ENCODE peak calls at places on chromosomes 7 and 10, in eight cellular contexts. V, U, G, W, I, A, F and S are unnamed samples.

GRCh38 chr7:151088856-151089699 is 2.8 kb downstream of the AGAP3 start:
- DNase-seq in V (no peak), U (no peak), G (no peak), W (peak), I (no peak), A (no peak), F (peak), S (no peak)

GRCh38 chr10:68327889-68328786 is 3.7 kb upstream of the HNRNPH3 start:
- DNase-seq in V (no peak), U (no peak), G (no peak), W (peak), I (no peak), A (peak), F (peak), S (peak)

GRCh38 chr7:156754222-156754621 is 113.6 kb downstream of the RNF32 start:
- DNase-seq in V (no peak), U (no peak), G (no peak), W (no peak), I (no peak), A (no peak), F (no peak), S (no peak)

GRCh38 chr10:13526952-13527863 is 1.6 kb downstream of the BEND7 start:
- DNase-seq in V (no peak), U (no peak), G (no peak), W (peak), I (no peak), A (no peak), F (peak), S (peak)

GRCh38 chr7:36795451-36796021 is 71.2 kb upstream of the AOAH start:
- DNase-seq in V (no peak), U (no peak), G (no peak), W (no peak), I (no peak), A (no peak), F (no peak), S (no peak)

GRCh38 chr10:86688398-86688921 is 20.1 kb downstream of the LDB3 start:
- DNase-seq in V (peak), U (no peak), G (peak), W (peak), I (peak), A (no peak), F (peak), S (peak)

GRCh38 chr10:123655763-123656162 is 10.4 kb upstream of the GPR26 start:
- DNase-seq in V (no peak), U (no peak), G (no peak), W (no peak), I (no peak), A (no peak), F (peak), S (no peak)

GRCh38 chr7:98368721-98369120 is 32.2 kb downstream of the BAIAP2L1 start:
- DNase-seq in V (no peak), U (no peak), G (no peak), W (no peak), I (no peak), A (no peak), F (no peak), S (no peak)

GRCh38 chr10:80177781-80178636 is 27.3 kb downstream of the ANXA11 start:
- DNase-seq in V (no peak), U (no peak), G (no peak), W (no peak), I (no peak), A (no peak), F (peak), S (no peak)

GRCh38 chr10:112383325-112383724 is 9.4 kb downstream of the ACSL5 start:
- DNase-seq in V (no peak), U (no peak), G (no peak), W (no peak), I (no peak), A (no peak), F (peak), S (no peak)